ENCODE peak calls at places on chromosomes 11 and 22, in six cellular contexts. O is B cell; W is cardiac muscle cell; M is lung; T is heart left ventricle; P is CD4-positive, alpha-beta T cell. G is an unnamed sample.
A peak's percentile ranks its signal among the peaks of the same experiment; 100 is the strongest.

GRCh38 chr11:111913031-111913861 is 712 bp downstream of the HSPB2 start:
- DNase-seq in M (no peak), W (no peak), P (no peak), T (peak; percentile 67), O (no peak), G (no peak)

GRCh38 chr11:45615182-45615792 is 50.1 kb downstream of the CHST1 start:
- DNase-seq in W (no peak), M (no peak), O (no peak), T (no peak), P (no peak), G (no peak)

GRCh38 chr22:50675553-50676199 is 3.1 kb downstream of the SHANK3 start:
- DNase-seq in O (no peak), P (no peak), T (peak; percentile 6), M (no peak), W (no peak), G (no peak)

GRCh38 chr11:72243567-72244316 is at the start of gene PHOX2A:
- DNase-seq in T (no peak), W (peak; percentile 21), P (no peak), M (no peak), O (no peak), G (no peak)

GRCh38 chr22:35397095-35397904 is 2.6 kb upstream of the MCM5 start:
- DNase-seq in T (no peak), O (no peak), P (no peak), W (no peak), M (no peak), G (no peak)

GRCh38 chr11:23278121-23278520 is 417.8 kb upstream of the CCDC179 start:
- DNase-seq in O (no peak), P (no peak), W (no peak), M (no peak), T (no peak), G (no peak)

GRCh38 chr22:28442264-28442950 is 237.2 kb downstream of the TTC28 start:
- DNase-seq in P (peak; percentile 56), T (peak; percentile 91), M (peak; percentile 82), W (peak; percentile 93), O (peak; percentile 68), G (no peak)

GRCh38 chr22:19974233-19974861 is 32.7 kb upstream of the TXNRD2 start:
- DNase-seq in P (no peak), M (peak; percentile 48), T (no peak), O (no peak), W (peak; percentile 62), G (no peak)

GRCh38 chr11:26201411-26201810 is 130.5 kb upstream of the ANO3 start:
- DNase-seq in P (no peak), W (no peak), T (no peak), M (no peak), O (no peak), G (no peak)

GRCh38 chr22:37641251-37641949 is 1.9 kb downstream of the SH3BP1 start:
- DNase-seq in P (no peak), O (no peak), W (no peak), M (no peak), T (no peak), G (no peak)

GRCh38 chr11:46607516-46607915 is 9.5 kb downstream of the HARBI1 start:
- DNase-seq in M (no peak), P (no peak), W (no peak), O (no peak), T (no peak), G (no peak)

GRCh38 chr22:37053310-37054077 is 2.0 kb downstream of the KCTD17 start:
- DNase-seq in P (no peak), M (no peak), W (peak; percentile 38), O (no peak), T (no peak), G (no peak)

GRCh38 chr11:1229471-1230120 is 6.7 kb downstream of the MUC5B start:
- DNase-seq in O (no peak), M (no peak), P (peak; percentile 3), W (no peak), T (peak; percentile 52), G (no peak)

GRCh38 chr11:115202900-115203552 is 301.2 kb downstream of the CADM1 start:
- DNase-seq in T (no peak), W (no peak), P (no peak), M (no peak), O (no peak), G (no peak)

GRCh38 chr11:11587122-11587521 is 34.7 kb downstream of the GALNT18 start:
- DNase-seq in W (no peak), M (peak; percentile 22), T (no peak), O (no peak), P (no peak), G (no peak)

GRCh38 chr11:43923327-43924111 is 18.9 kb upstream of the C11orf96 start:
- DNase-seq in O (no peak), T (no peak), P (no peak), W (no peak), M (no peak), G (no peak)

GRCh38 chr11:61718613-61719302 is 33.7 kb upstream of the MYRF start:
- DNase-seq in T (no peak), P (no peak), W (peak; percentile 83), M (no peak), O (no peak), G (no peak)

GRCh38 chr11:79092791-79093313 is 348.0 kb downstream of the TENM4 start:
- DNase-seq in M (peak; percentile 76), P (no peak), T (no peak), O (no peak), W (no peak), G (no peak)

GRCh38 chr11:134124660-134125451 is 56.0 kb downstream of the JAM3 start:
- DNase-seq in O (peak; percentile 13), M (no peak), P (no peak), T (peak; percentile 79), W (peak; percentile 78), G (no peak)

GRCh38 chr22:50303848-50304527 is 3.5 kb downstream of the PLXNB2 start:
- DNase-seq in M (peak; percentile 67), P (no peak), W (peak; percentile 49), O (peak; percentile 61), T (no peak), G (no peak)

GRCh38 chr11:84720706-84721402 is 906.3 kb downstream of the DLG2 start:
- DNase-seq in P (no peak), M (no peak), W (peak; percentile 36), O (peak; percentile 22), T (peak; percentile 59), G (no peak)

GRCh38 chr11:84721561-84721961 is 905.6 kb downstream of the DLG2 start:
- DNase-seq in T (no peak), M (no peak), W (no peak), O (no peak), P (peak; percentile 8), G (no peak)

GRCh38 chr11:84719935-84720577 is 907.1 kb downstream of the DLG2 start:
- DNase-seq in M (no peak), W (peak; percentile 54), O (no peak), T (peak; percentile 48), P (no peak), G (no peak)

GRCh38 chr11:84722583-84723108 is 904.5 kb downstream of the DLG2 start:
- DNase-seq in T (no peak), M (no peak), W (peak; percentile 28), O (no peak), P (no peak), G (no peak)
- TF ChIP-seq CTCF in T (no peak), M (no peak), W (no peak), O (no peak), P (no peak), G (no peak)

DNA sequence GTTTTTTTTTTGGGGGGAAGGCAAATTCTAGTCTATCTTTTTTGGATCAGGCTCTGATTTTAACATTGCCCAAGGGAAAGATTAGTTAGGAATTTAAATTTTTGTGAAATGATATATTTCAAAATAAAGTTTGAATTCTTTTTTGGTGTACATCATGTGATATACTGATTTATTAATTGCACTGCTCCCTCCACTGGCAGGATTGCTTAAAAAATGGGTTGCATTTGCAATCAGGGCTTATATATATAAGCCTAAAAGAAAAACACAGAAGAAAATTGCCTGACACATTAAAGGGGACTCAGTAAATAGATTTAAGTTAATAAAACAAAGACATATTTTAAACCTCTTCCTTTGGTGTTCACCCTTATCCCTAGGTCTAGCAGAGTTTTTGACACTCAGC is 1.2 kb downstream of the DYNC2H1 start:
- DNase-seq in M (no peak), W (no peak), P (no peak), T (no peak), O (peak; percentile 8), G (no peak)
- TF ChIP-seq CTCF in M (no peak), W (peak; percentile 48), P (no peak), T (no peak), O (no peak), G (no peak)

GRCh38 chr11:102912482-102912830 is 37.7 kb upstream of the MMP12 start:
- DNase-seq in P (no peak), M (no peak), W (no peak), T (no peak), O (no peak), G (no peak)

GRCh38 chr11:102911758-102912481 is 37.1 kb upstream of the MMP12 start:
- DNase-seq in M (no peak), O (no peak), W (no peak), T (no peak), P (no peak), G (no peak)

GRCh38 chr11:102920118-102920684 is 35.3 kb downstream of the MMP13 start:
- DNase-seq in M (no peak), P (no peak), W (no peak), T (no peak), O (peak; percentile 16), G (no peak)

GRCh38 chr11:102914238-102915043 is 39.7 kb upstream of the MMP12 start:
- DNase-seq in O (peak; percentile 8), W (peak; percentile 68), T (no peak), P (no peak), M (no peak), G (no peak)

GRCh38 chr11:102915044-102915375 is 40.2 kb upstream of the MMP12 start:
- DNase-seq in P (no peak), M (no peak), O (no peak), T (no peak), W (no peak), G (no peak)
- TF ChIP-seq CTCF in P (no peak), M (no peak), O (no peak), T (no peak), W (no peak), G (no peak)

GRCh38 chr11:123597859-123598258 is 56.6 kb downstream of the SCN3B start:
- DNase-seq in W (no peak), T (no peak), P (no peak), O (no peak), M (no peak), G (no peak)
- TF ChIP-seq CTCF in W (no peak), T (no peak), P (no peak), O (no peak), M (no peak), G (no peak)

DNA sequence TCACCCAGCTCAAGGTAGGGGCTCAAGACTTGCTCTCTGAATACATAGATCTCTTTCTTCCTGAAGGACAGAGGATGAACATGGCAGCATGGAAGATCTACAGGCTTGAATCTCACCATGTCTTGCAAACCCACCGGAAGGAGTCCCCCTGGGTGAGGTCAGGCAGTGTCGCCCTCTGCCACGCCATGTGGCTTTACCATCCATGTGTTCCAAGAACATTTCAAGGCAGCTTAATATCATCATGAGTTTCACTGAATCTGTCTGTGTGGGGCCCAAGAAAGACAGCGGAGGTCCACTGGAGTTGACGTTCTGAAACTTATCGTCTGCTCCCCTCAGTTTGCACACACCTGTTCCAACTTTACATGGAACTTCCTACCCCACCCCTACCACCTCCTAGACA is 1202.6 kb downstream of the TBC1D22A start:
- DNase-seq in W (no peak), T (no peak), O (no peak), M (no peak), P (no peak), G (no peak)
- TF ChIP-seq CTCF in W (no peak), T (no peak), O (no peak), M (no peak), P (no peak), G (no peak)

G was measured in omental fat pad.